ENCODE peak calls at places on chromosomes 2 and 18, in five cellular contexts. I is suprapubic skin, Q is Caco-2, R is RWPE2, H is Peyer's patch. X is an unnamed sample. For H3K36me3, the result is how much of the 10 kb centered on the place peaks cover.

GRCh38 chr2:30686000-30686399 is 121.2 kb downstream of the CAPN13 start:
- DNase-seq in I (no peak), Q (peak), R (no peak), H (no peak), X (peak)

GRCh38 chr2:152920846-152921245 is 202.4 kb downstream of the ARL6IP6 start:
- DNase-seq in I (no peak), Q (no peak), R (no peak), H (no peak), X (no peak)

GRCh38 chr2:25207078-25207545 is 38.7 kb upstream of the POMC start:
- DNase-seq in I (no peak), Q (no peak), R (no peak), H (no peak), X (no peak)

GRCh38 chr2:109129921-109130725 is 1.1 kb downstream of the SH3RF3 start:
- DNase-seq in I (no peak), Q (no peak), R (no peak), H (no peak), X (no peak)

GRCh38 chr18:3683483-3683882 is 233.5 kb downstream of the TGIF1 start:
- DNase-seq in I (no peak), Q (no peak), R (no peak), H (no peak), X (no peak)

GRCh38 chr2:203396667-203397066 is 68.5 kb downstream of the ABI2 start:
- DNase-seq in I (no peak), Q (peak), R (no peak), H (no peak), X (no peak)

GRCh38 chr2:25290811-25291510 is 50.8 kb downstream of the DNMT3A start:
- DNase-seq in I (no peak), Q (no peak), R (no peak), H (no peak), X (no peak)

GRCh38 chr18:58117685-58118403 is 73.8 kb downstream of the NEDD4L start:
- DNase-seq in I (no peak), Q (peak), R (no peak), H (no peak), X (peak)

GRCh38 chr2:215657844-215658243 is 222.0 kb upstream of the FN1 start:
- DNase-seq in I (no peak), Q (no peak), R (no peak), H (no peak), X (no peak)

GRCh38 chr2:86087936-86088850 is 17.5 kb downstream of the POLR1A start:
- DNase-seq in I (no peak), Q (peak), R (no peak), H (no peak), X (no peak)

GRCh38 chr2:43084699-43085091 is 141.7 kb downstream of the ZFP36L2 start:
- DNase-seq in I (no peak), Q (no peak), R (no peak), H (no peak), X (no peak)

GRCh38 chr2:72934683-72935610 is 17.6 kb downstream of the EMX1 start:
- DNase-seq in I (no peak), Q (peak), R (no peak), H (no peak), X (peak)

GRCh38 chr2:41911033-41911432 is 136.8 kb upstream of the PKDCC start:
- DNase-seq in I (no peak), Q (no peak), R (no peak), H (no peak), X (no peak)

GRCh38 chr2:198374375-198375072 is 570.1 kb downstream of the PLCL1 start:
- DNase-seq in I (no peak), Q (peak), R (no peak), H (no peak), X (no peak)

GRCh38 chr18:48006415-48007175 is 76.1 kb upstream of the SMAD2 start:
- DNase-seq in I (no peak), Q (no peak), R (no peak), H (no peak), X (no peak)

GRCh38 chr2:152221870-152222269 is 46.3 kb upstream of the STAM2 start:
- DNase-seq in I (no peak), Q (no peak), R (no peak), H (no peak), X (no peak)

GRCh38 chr2:45256867-45257641 is 247.8 kb upstream of the SIX2 start:
- DNase-seq in I (no peak), Q (no peak), R (no peak), H (no peak), X (peak)

GRCh38 chr2:71807969-71808451 is 339.7 kb downstream of the CYP26B1 start:
- DNase-seq in I (no peak), Q (no peak), R (no peak), H (no peak), X (no peak)

GRCh38 chr2:62347563-62348270 is 151.8 kb downstream of the B3GNT2 start:
- DNase-seq in I (no peak), Q (no peak), R (no peak), H (no peak), X (no peak)

GRCh38 chr2:24317491-24317920 is 42.8 kb downstream of the ITSN2 start:
- DNase-seq in I (no peak), Q (no peak), R (no peak), H (no peak), X (peak)

GRCh38 chr18:60082790-60083189 is 183.0 kb downstream of the PMAIP1 start:
- DNase-seq in I (no peak), Q (no peak), R (no peak), H (no peak), X (no peak)

GRCh38 chr2:168545439-168546082 is 89.5 kb downstream of the CERS6 start:
- DNase-seq in I (no peak), Q (no peak), R (peak), H (no peak), X (no peak)

GRCh38 chr2:20525041-20526035 is 78.5 kb downstream of the RHOB start:
- DNase-seq in I (peak), Q (peak), R (no peak), H (peak), X (peak)

GRCh38 chr2:241652142-241652541 is 14.6 kb downstream of the ATG4B start:
- DNase-seq in I (no peak), Q (no peak), R (no peak), H (no peak), X (no peak)
- H3K36me3 ChIP-seq in I (half or more), Q (under half), R (under half), H (under half), X (under half)

DNA sequence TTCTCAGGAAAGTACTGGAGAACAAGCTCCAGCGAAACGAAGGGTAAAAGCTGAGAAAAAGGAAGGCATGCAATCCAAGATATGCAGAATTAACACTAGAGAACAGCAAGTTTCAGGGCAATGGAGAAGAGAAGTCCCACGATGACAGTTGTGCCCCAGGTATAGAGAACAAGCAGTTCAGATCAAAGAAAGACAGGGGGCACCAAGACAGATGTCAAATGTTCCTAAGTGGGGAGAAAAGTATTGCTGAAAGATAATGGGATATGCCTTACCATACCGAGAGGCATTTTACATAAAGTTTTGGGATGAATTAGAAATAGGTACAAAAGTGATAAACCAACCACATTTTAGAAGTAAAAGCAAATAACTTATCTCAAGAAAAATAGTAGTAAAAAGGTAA is 79.1 kb upstream of the UBE2E3 start:
- DNase-seq in I (no peak), Q (no peak), R (no peak), H (no peak), X (no peak)
- TF ChIP-seq CTCF in I (no peak), Q (peak), R (no peak), H (no peak), X (no peak)

GRCh38 chr2:37226863-37227262 is 4.5 kb downstream of the CEBPZ start:
- DNase-seq in I (no peak), Q (no peak), R (no peak), H (no peak), X (no peak)

GRCh38 chr2:37219046-37219445 is 12.3 kb downstream of the CEBPZ start:
- DNase-seq in I (no peak), Q (no peak), R (no peak), H (no peak), X (no peak)

GRCh38 chr2:37223131-37223530 is 8.3 kb downstream of the CEBPZ start:
- DNase-seq in I (no peak), Q (no peak), R (no peak), H (no peak), X (no peak)

GRCh38 chr2:37228788-37229187 is 2.6 kb downstream of the CEBPZ start:
- DNase-seq in I (no peak), Q (no peak), R (no peak), H (no peak), X (no peak)

GRCh38 chr2:37224063-37224462 is 7.3 kb downstream of the CEBPZ start:
- DNase-seq in I (no peak), Q (no peak), R (no peak), H (no peak), X (no peak)
- H3K36me3 ChIP-seq in I (half or more), Q (under half), R (half or more), H (under half), X (half or more)

DNA sequence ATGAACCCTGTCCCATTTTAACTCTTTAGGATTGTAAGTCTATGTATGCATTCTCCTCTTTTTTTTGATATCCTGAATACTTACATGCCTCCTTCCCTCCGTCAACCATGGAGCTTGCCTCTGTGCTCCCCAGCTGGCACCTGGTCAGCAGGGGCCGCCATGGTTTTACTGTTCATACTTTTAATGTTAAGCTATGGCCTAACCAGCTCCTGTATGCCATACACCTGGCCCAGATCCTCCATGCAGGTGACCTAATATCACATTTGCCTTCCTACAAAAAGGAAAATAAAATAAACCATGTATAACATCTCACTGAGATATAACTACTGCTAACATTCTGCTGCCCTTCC is 283.1 kb upstream of the TRIB2 start:
- DNase-seq in I (no peak), Q (peak), R (no peak), H (no peak), X (no peak)
- TF ChIP-seq CTCF in I (no peak), Q (peak), R (peak), H (no peak), X (peak)

X was measured in right lobe of liver.